ENCODE peak calls at places on chromosome 1, in five cellular contexts. I, W, F, A and R are unnamed samples.

GRCh38 chr1:198978523-198978922 is 339.7 kb downstream of the PTPRC start:
- DNase-seq in F (no peak), A (no peak), I (no peak), W (no peak), R (no peak)

GRCh38 chr1:35171579-35171978 is 21.4 kb downstream of the SFPQ start:
- DNase-seq in A (no peak), F (no peak), W (no peak), I (no peak), R (no peak)

GRCh38 chr1:157798211-157798610 is 21.3 kb upstream of the FCRL2 start:
- DNase-seq in F (no peak), W (no peak), A (no peak), I (no peak), R (no peak)

GRCh38 chr1:198686069-198686728 is 47.4 kb downstream of the PTPRC start:
- DNase-seq in F (no peak), W (no peak), I (no peak), A (no peak), R (no peak)

GRCh38 chr1:87712261-87712674 is 383.6 kb downstream of the LMO4 start:
- DNase-seq in W (no peak), I (no peak), A (no peak), F (no peak), R (no peak)

GRCh38 chr1:8152731-8153702 is 126.9 kb upstream of the ERRFI1 start:
- DNase-seq in A (no peak), F (no peak), W (peak), I (peak), R (no peak)

GRCh38 chr1:60952566-60953215 is 129.7 kb upstream of the NFIA start:
- DNase-seq in F (no peak), I (no peak), W (no peak), A (no peak), R (no peak)

GRCh38 chr1:6066680-6067079 is 21.0 kb downstream of the KCNAB2 start:
- DNase-seq in F (no peak), A (no peak), W (no peak), I (no peak), R (no peak)

GRCh38 chr1:168863647-168864234 is 134.7 kb upstream of the DPT start:
- DNase-seq in A (no peak), W (no peak), I (no peak), F (no peak), R (no peak)

GRCh38 chr1:63774617-63775417 is 1.0 kb downstream of the ROR1 start:
- DNase-seq in A (no peak), W (no peak), I (no peak), F (peak), R (no peak)

GRCh38 chr1:171397851-171398469 is 84.0 kb downstream of the FMO4 start:
- DNase-seq in F (no peak), A (no peak), W (no peak), I (no peak), R (no peak)

GRCh38 chr1:219387211-219387610 is 213.5 kb downstream of the LYPLAL1 start:
- DNase-seq in I (no peak), A (no peak), W (no peak), F (no peak), R (no peak)

GRCh38 chr1:216032977-216033376 is 390.3 kb downstream of the USH2A start:
- DNase-seq in W (no peak), I (no peak), A (no peak), F (no peak), R (no peak)

GRCh38 chr1:162404550-162405160 is 7.3 kb downstream of the SH2D1B start:
- DNase-seq in I (no peak), W (no peak), A (no peak), F (no peak), R (no peak)

GRCh38 chr1:114236517-114236916 is 82.8 kb upstream of the SYT6 start:
- DNase-seq in F (no peak), I (no peak), W (no peak), A (no peak), R (no peak)

GRCh38 chr1:94463765-94464330 is 45.7 kb downstream of the ABCD3 start:
- DNase-seq in I (no peak), W (peak), A (no peak), F (no peak), R (no peak)

GRCh38 chr1:204709960-204710912 is 24.7 kb upstream of the LRRN2 start:
- DNase-seq in W (no peak), A (no peak), F (no peak), I (no peak), R (no peak)

GRCh38 chr1:115829023-115829674 is 11.8 kb downstream of the NHLH2 start:
- DNase-seq in F (no peak), I (no peak), W (no peak), A (no peak), R (no peak)

GRCh38 chr1:109878531-109878930 is 32.1 kb upstream of the CSF1 start:
- DNase-seq in F (no peak), I (no peak), A (no peak), W (no peak), R (no peak)

GRCh38 chr1:112002525-112002924 is 13.1 kb upstream of the KCND3 start:
- DNase-seq in I (no peak), W (no peak), A (no peak), F (no peak), R (no peak)

GRCh38 chr1:119186471-119186870 is 46.0 kb upstream of the WARS2 start:
- DNase-seq in A (no peak), W (no peak), I (no peak), F (no peak), R (no peak)